ENCODE peak calls at places on chromosome 4, in eight cellular contexts. One of them, this sample, is unnamed.

GRCh38 chr4:8195431-8195830 is 3.7 kb upstream of the SH3TC1 start:
- DNase-seq in fibroblast of the aortic adventitia: no peak
- DNase-seq in left ventricle myocardium inferior: no peak
- DNase-seq in naive thymus-derived CD4-positive, alpha-beta T cell: no peak
- DNase-seq in astrocyte of the spinal cord: no peak
- DNase-seq in H7: no peak
- DNase-seq in uterus: no peak
- DNase-seq in CD4-positive, CD25-positive, alpha-beta regulatory T cell: no peak
- DNase-seq in this sample: no peak

GRCh38 chr4:10095296-10095991 is 21.2 kb downstream of the WDR1 start:
- DNase-seq in fibroblast of the aortic adventitia: no peak
- DNase-seq in left ventricle myocardium inferior: no peak
- DNase-seq in naive thymus-derived CD4-positive, alpha-beta T cell: no peak
- DNase-seq in astrocyte of the spinal cord: no peak
- DNase-seq in H7: no peak
- DNase-seq in uterus: no peak
- DNase-seq in CD4-positive, CD25-positive, alpha-beta regulatory T cell: no peak
- DNase-seq in this sample: no peak

GRCh38 chr4:77193511-77194236 is 36.7 kb downstream of the CCNG2 start:
- DNase-seq in fibroblast of the aortic adventitia: no peak
- DNase-seq in left ventricle myocardium inferior: peak
- DNase-seq in naive thymus-derived CD4-positive, alpha-beta T cell: peak
- DNase-seq in astrocyte of the spinal cord: no peak
- DNase-seq in H7: peak
- DNase-seq in uterus: no peak
- DNase-seq in CD4-positive, CD25-positive, alpha-beta regulatory T cell: peak
- DNase-seq in this sample: no peak

GRCh38 chr4:7420661-7421040 is 14.1 kb downstream of the PSAPL1 start:
- DNase-seq in fibroblast of the aortic adventitia: no peak
- DNase-seq in left ventricle myocardium inferior: peak
- DNase-seq in naive thymus-derived CD4-positive, alpha-beta T cell: no peak
- DNase-seq in astrocyte of the spinal cord: no peak
- DNase-seq in H7: peak
- DNase-seq in uterus: no peak
- DNase-seq in CD4-positive, CD25-positive, alpha-beta regulatory T cell: no peak
- DNase-seq in this sample: no peak

GRCh38 chr4:173211838-173212237 is 43.2 kb downstream of the GALNT7 start:
- DNase-seq in fibroblast of the aortic adventitia: peak
- DNase-seq in left ventricle myocardium inferior: no peak
- DNase-seq in naive thymus-derived CD4-positive, alpha-beta T cell: no peak
- DNase-seq in astrocyte of the spinal cord: peak
- DNase-seq in H7: no peak
- DNase-seq in uterus: no peak
- DNase-seq in CD4-positive, CD25-positive, alpha-beta regulatory T cell: no peak
- DNase-seq in this sample: peak

GRCh38 chr4:83906561-83906960 is 370.7 kb downstream of the GPAT3 start:
- DNase-seq in fibroblast of the aortic adventitia: peak
- DNase-seq in left ventricle myocardium inferior: no peak
- DNase-seq in naive thymus-derived CD4-positive, alpha-beta T cell: no peak
- DNase-seq in astrocyte of the spinal cord: no peak
- DNase-seq in H7: no peak
- DNase-seq in uterus: no peak
- DNase-seq in CD4-positive, CD25-positive, alpha-beta regulatory T cell: no peak
- DNase-seq in this sample: peak

GRCh38 chr4:54316139-54316538 is 87.0 kb downstream of the PDGFRA start:
- DNase-seq in fibroblast of the aortic adventitia: no peak
- DNase-seq in left ventricle myocardium inferior: no peak
- DNase-seq in naive thymus-derived CD4-positive, alpha-beta T cell: no peak
- DNase-seq in astrocyte of the spinal cord: no peak
- DNase-seq in H7: no peak
- DNase-seq in uterus: no peak
- DNase-seq in CD4-positive, CD25-positive, alpha-beta regulatory T cell: no peak
- DNase-seq in this sample: no peak

GRCh38 chr4:31422006-31422405 is 701.8 kb downstream of the PCDH7 start:
- DNase-seq in fibroblast of the aortic adventitia: no peak
- DNase-seq in left ventricle myocardium inferior: no peak
- DNase-seq in naive thymus-derived CD4-positive, alpha-beta T cell: no peak
- DNase-seq in astrocyte of the spinal cord: no peak
- DNase-seq in H7: no peak
- DNase-seq in uterus: no peak
- DNase-seq in CD4-positive, CD25-positive, alpha-beta regulatory T cell: no peak
- DNase-seq in this sample: no peak

GRCh38 chr4:173807347-173807746 is 277.3 kb upstream of the HAND2 start:
- DNase-seq in fibroblast of the aortic adventitia: peak
- DNase-seq in left ventricle myocardium inferior: peak
- DNase-seq in naive thymus-derived CD4-positive, alpha-beta T cell: no peak
- DNase-seq in astrocyte of the spinal cord: no peak
- DNase-seq in H7: no peak
- DNase-seq in uterus: peak
- DNase-seq in CD4-positive, CD25-positive, alpha-beta regulatory T cell: no peak
- DNase-seq in this sample: peak

GRCh38 chr4:138439143-138439581 is 197.0 kb upstream of the SLC7A11 start:
- DNase-seq in fibroblast of the aortic adventitia: peak
- DNase-seq in left ventricle myocardium inferior: no peak
- DNase-seq in naive thymus-derived CD4-positive, alpha-beta T cell: no peak
- DNase-seq in astrocyte of the spinal cord: peak
- DNase-seq in H7: no peak
- DNase-seq in uterus: no peak
- DNase-seq in CD4-positive, CD25-positive, alpha-beta regulatory T cell: no peak
- DNase-seq in this sample: peak

GRCh38 chr4:46993075-46994006 is at the start of gene GABRA4:
- DNase-seq in fibroblast of the aortic adventitia: no peak
- DNase-seq in left ventricle myocardium inferior: no peak
- DNase-seq in naive thymus-derived CD4-positive, alpha-beta T cell: no peak
- DNase-seq in astrocyte of the spinal cord: peak
- DNase-seq in H7: peak
- DNase-seq in uterus: no peak
- DNase-seq in CD4-positive, CD25-positive, alpha-beta regulatory T cell: no peak
- DNase-seq in this sample: peak

GRCh38 chr4:174190832-174191500 is 92.5 kb downstream of the FBXO8 start:
- DNase-seq in fibroblast of the aortic adventitia: no peak
- DNase-seq in left ventricle myocardium inferior: no peak
- DNase-seq in naive thymus-derived CD4-positive, alpha-beta T cell: no peak
- DNase-seq in astrocyte of the spinal cord: no peak
- DNase-seq in H7: no peak
- DNase-seq in uterus: no peak
- DNase-seq in CD4-positive, CD25-positive, alpha-beta regulatory T cell: no peak
- DNase-seq in this sample: no peak

GRCh38 chr4:100519205-100519604 is 1.4 kb upstream of the EMCN start:
- DNase-seq in fibroblast of the aortic adventitia: no peak
- DNase-seq in left ventricle myocardium inferior: no peak
- DNase-seq in naive thymus-derived CD4-positive, alpha-beta T cell: no peak
- DNase-seq in astrocyte of the spinal cord: no peak
- DNase-seq in H7: no peak
- DNase-seq in uterus: no peak
- DNase-seq in CD4-positive, CD25-positive, alpha-beta regulatory T cell: no peak
- DNase-seq in this sample: peak

GRCh38 chr4:100516225-100516624 is 1.6 kb downstream of the EMCN start:
- DNase-seq in fibroblast of the aortic adventitia: no peak
- DNase-seq in left ventricle myocardium inferior: no peak
- DNase-seq in naive thymus-derived CD4-positive, alpha-beta T cell: no peak
- DNase-seq in astrocyte of the spinal cord: no peak
- DNase-seq in H7: no peak
- DNase-seq in uterus: no peak
- DNase-seq in CD4-positive, CD25-positive, alpha-beta regulatory T cell: no peak
- DNase-seq in this sample: no peak

GRCh38 chr4:100511906-100512305 is 5.9 kb downstream of the EMCN start:
- DNase-seq in fibroblast of the aortic adventitia: no peak
- DNase-seq in left ventricle myocardium inferior: no peak
- DNase-seq in naive thymus-derived CD4-positive, alpha-beta T cell: no peak
- DNase-seq in astrocyte of the spinal cord: no peak
- DNase-seq in H7: no peak
- DNase-seq in uterus: no peak
- DNase-seq in CD4-positive, CD25-positive, alpha-beta regulatory T cell: no peak
- DNase-seq in this sample: no peak

DNA sequence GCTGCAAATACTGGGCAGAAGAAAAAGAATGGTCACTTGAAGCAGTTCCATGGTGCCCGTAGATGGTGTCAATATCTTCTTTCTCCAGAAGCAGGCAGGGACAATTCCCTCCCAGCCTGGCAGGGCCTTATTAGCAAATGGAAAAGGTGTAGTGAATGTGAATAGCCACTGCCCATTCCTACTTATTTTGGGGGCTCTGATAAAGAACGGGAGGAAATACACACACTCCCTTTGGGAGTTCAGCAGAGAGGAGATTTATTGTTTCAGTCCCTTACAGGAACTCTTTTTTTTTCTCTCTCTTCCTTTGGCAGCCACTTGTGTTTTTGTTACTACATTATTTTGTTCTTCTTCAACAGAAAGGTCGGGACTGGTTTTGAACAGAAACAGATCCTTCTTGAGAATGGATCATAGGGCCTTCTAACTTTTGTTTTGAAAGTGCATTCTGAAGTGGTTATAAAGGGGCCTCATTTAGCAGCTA is at the start of gene EMCN:
- DNase-seq in fibroblast of the aortic adventitia: peak
- DNase-seq in left ventricle myocardium inferior: no peak
- DNase-seq in naive thymus-derived CD4-positive, alpha-beta T cell: no peak
- DNase-seq in astrocyte of the spinal cord: peak
- DNase-seq in H7: no peak
- DNase-seq in uterus: peak
- DNase-seq in CD4-positive, CD25-positive, alpha-beta regulatory T cell: no peak
- DNase-seq in this sample: peak
- H3K4me3 ChIP-seq in fibroblast of the aortic adventitia: peak
- H3K4me3 ChIP-seq in left ventricle myocardium inferior: peak
- H3K4me3 ChIP-seq in naive thymus-derived CD4-positive, alpha-beta T cell: no peak
- H3K4me3 ChIP-seq in astrocyte of the spinal cord: peak
- H3K4me3 ChIP-seq in H7: no peak
- H3K4me3 ChIP-seq in uterus: peak
- H3K4me3 ChIP-seq in CD4-positive, CD25-positive, alpha-beta regulatory T cell: no peak
- H3K4me3 ChIP-seq in this sample: no peak

GRCh38 chr4:158202475-158202874 is 7.8 kb upstream of the TMEM144 start:
- DNase-seq in fibroblast of the aortic adventitia: no peak
- DNase-seq in left ventricle myocardium inferior: no peak
- DNase-seq in naive thymus-derived CD4-positive, alpha-beta T cell: no peak
- DNase-seq in astrocyte of the spinal cord: no peak
- DNase-seq in H7: no peak
- DNase-seq in uterus: no peak
- DNase-seq in CD4-positive, CD25-positive, alpha-beta regulatory T cell: no peak
- DNase-seq in this sample: no peak
- H3K4me3 ChIP-seq in fibroblast of the aortic adventitia: no peak
- H3K4me3 ChIP-seq in left ventricle myocardium inferior: no peak
- H3K4me3 ChIP-seq in naive thymus-derived CD4-positive, alpha-beta T cell: no peak
- H3K4me3 ChIP-seq in astrocyte of the spinal cord: no peak
- H3K4me3 ChIP-seq in H7: no peak
- H3K4me3 ChIP-seq in uterus: no peak
- H3K4me3 ChIP-seq in CD4-positive, CD25-positive, alpha-beta regulatory T cell: no peak
- H3K4me3 ChIP-seq in this sample: no peak

DNA sequence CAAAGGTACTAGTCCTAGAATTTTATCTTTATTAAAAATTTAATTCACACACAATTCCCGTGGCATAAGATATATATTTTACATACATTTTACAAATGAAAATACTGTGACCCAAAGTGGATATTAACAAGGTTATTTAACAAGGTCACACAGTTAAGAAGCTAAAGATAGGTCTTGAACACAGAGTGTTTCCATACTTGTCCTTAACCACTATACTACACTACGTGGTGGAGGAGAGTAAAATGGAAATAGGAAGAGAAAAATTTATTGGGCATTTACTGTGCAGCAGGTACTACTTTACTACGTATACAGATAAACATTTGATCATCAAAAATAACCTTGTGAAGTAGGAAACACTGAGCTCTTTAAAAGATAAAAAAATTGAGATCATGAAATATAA is 14.8 kb downstream of the TECRL start:
- DNase-seq in fibroblast of the aortic adventitia: no peak
- DNase-seq in left ventricle myocardium inferior: no peak
- DNase-seq in naive thymus-derived CD4-positive, alpha-beta T cell: no peak
- DNase-seq in astrocyte of the spinal cord: no peak
- DNase-seq in H7: no peak
- DNase-seq in uterus: no peak
- DNase-seq in CD4-positive, CD25-positive, alpha-beta regulatory T cell: no peak
- DNase-seq in this sample: no peak
- H3K4me3 ChIP-seq in fibroblast of the aortic adventitia: no peak
- H3K4me3 ChIP-seq in left ventricle myocardium inferior: peak
- H3K4me3 ChIP-seq in naive thymus-derived CD4-positive, alpha-beta T cell: no peak
- H3K4me3 ChIP-seq in astrocyte of the spinal cord: no peak
- H3K4me3 ChIP-seq in H7: no peak
- H3K4me3 ChIP-seq in uterus: no peak
- H3K4me3 ChIP-seq in CD4-positive, CD25-positive, alpha-beta regulatory T cell: no peak
- H3K4me3 ChIP-seq in this sample: no peak

GRCh38 chr4:98891533-98892337 is 37.2 kb downstream of the EIF4E start:
- DNase-seq in fibroblast of the aortic adventitia: no peak
- DNase-seq in left ventricle myocardium inferior: no peak
- DNase-seq in naive thymus-derived CD4-positive, alpha-beta T cell: no peak
- DNase-seq in astrocyte of the spinal cord: no peak
- DNase-seq in H7: no peak
- DNase-seq in uterus: no peak
- DNase-seq in CD4-positive, CD25-positive, alpha-beta regulatory T cell: no peak
- DNase-seq in this sample: no peak
- H3K4me3 ChIP-seq in fibroblast of the aortic adventitia: no peak
- H3K4me3 ChIP-seq in left ventricle myocardium inferior: no peak
- H3K4me3 ChIP-seq in naive thymus-derived CD4-positive, alpha-beta T cell: no peak
- H3K4me3 ChIP-seq in astrocyte of the spinal cord: no peak
- H3K4me3 ChIP-seq in H7: no peak
- H3K4me3 ChIP-seq in uterus: no peak
- H3K4me3 ChIP-seq in CD4-positive, CD25-positive, alpha-beta regulatory T cell: no peak
- H3K4me3 ChIP-seq in this sample: no peak

GRCh38 chr4:124943145-124943889 is 230.8 kb upstream of the ANKRD50 start:
- DNase-seq in fibroblast of the aortic adventitia: peak
- DNase-seq in left ventricle myocardium inferior: no peak
- DNase-seq in naive thymus-derived CD4-positive, alpha-beta T cell: no peak
- DNase-seq in astrocyte of the spinal cord: peak
- DNase-seq in H7: no peak
- DNase-seq in uterus: no peak
- DNase-seq in CD4-positive, CD25-positive, alpha-beta regulatory T cell: no peak
- DNase-seq in this sample: peak
- H3K4me3 ChIP-seq in fibroblast of the aortic adventitia: no peak
- H3K4me3 ChIP-seq in left ventricle myocardium inferior: no peak
- H3K4me3 ChIP-seq in naive thymus-derived CD4-positive, alpha-beta T cell: no peak
- H3K4me3 ChIP-seq in astrocyte of the spinal cord: no peak
- H3K4me3 ChIP-seq in H7: no peak
- H3K4me3 ChIP-seq in uterus: no peak
- H3K4me3 ChIP-seq in CD4-positive, CD25-positive, alpha-beta regulatory T cell: no peak
- H3K4me3 ChIP-seq in this sample: no peak

GRCh38 chr4:80452055-80452454 is 116.5 kb downstream of the CFAP299 start:
- DNase-seq in fibroblast of the aortic adventitia: no peak
- DNase-seq in left ventricle myocardium inferior: no peak
- DNase-seq in naive thymus-derived CD4-positive, alpha-beta T cell: no peak
- DNase-seq in astrocyte of the spinal cord: no peak
- DNase-seq in H7: no peak
- DNase-seq in uterus: no peak
- DNase-seq in CD4-positive, CD25-positive, alpha-beta regulatory T cell: no peak
- DNase-seq in this sample: no peak

GRCh38 chr4:80454040-80454439 is 118.5 kb downstream of the CFAP299 start:
- DNase-seq in fibroblast of the aortic adventitia: peak
- DNase-seq in left ventricle myocardium inferior: no peak
- DNase-seq in naive thymus-derived CD4-positive, alpha-beta T cell: no peak
- DNase-seq in astrocyte of the spinal cord: no peak
- DNase-seq in H7: no peak
- DNase-seq in uterus: no peak
- DNase-seq in CD4-positive, CD25-positive, alpha-beta regulatory T cell: no peak
- DNase-seq in this sample: no peak

GRCh38 chr4:80452768-80453167 is 117.2 kb downstream of the CFAP299 start:
- DNase-seq in fibroblast of the aortic adventitia: no peak
- DNase-seq in left ventricle myocardium inferior: no peak
- DNase-seq in naive thymus-derived CD4-positive, alpha-beta T cell: no peak
- DNase-seq in astrocyte of the spinal cord: no peak
- DNase-seq in H7: no peak
- DNase-seq in uterus: no peak
- DNase-seq in CD4-positive, CD25-positive, alpha-beta regulatory T cell: no peak
- DNase-seq in this sample: no peak

GRCh38 chr4:80459918-80460473 is 124.5 kb downstream of the CFAP299 start:
- DNase-seq in fibroblast of the aortic adventitia: no peak
- DNase-seq in left ventricle myocardium inferior: no peak
- DNase-seq in naive thymus-derived CD4-positive, alpha-beta T cell: peak
- DNase-seq in astrocyte of the spinal cord: no peak
- DNase-seq in H7: no peak
- DNase-seq in uterus: no peak
- DNase-seq in CD4-positive, CD25-positive, alpha-beta regulatory T cell: no peak
- DNase-seq in this sample: no peak

GRCh38 chr4:80454561-80454960 is 119.0 kb downstream of the CFAP299 start:
- DNase-seq in fibroblast of the aortic adventitia: no peak
- DNase-seq in left ventricle myocardium inferior: no peak
- DNase-seq in naive thymus-derived CD4-positive, alpha-beta T cell: no peak
- DNase-seq in astrocyte of the spinal cord: no peak
- DNase-seq in H7: peak
- DNase-seq in uterus: no peak
- DNase-seq in CD4-positive, CD25-positive, alpha-beta regulatory T cell: no peak
- DNase-seq in this sample: no peak
- H3K4me3 ChIP-seq in fibroblast of the aortic adventitia: no peak
- H3K4me3 ChIP-seq in left ventricle myocardium inferior: no peak
- H3K4me3 ChIP-seq in naive thymus-derived CD4-positive, alpha-beta T cell: no peak
- H3K4me3 ChIP-seq in astrocyte of the spinal cord: no peak
- H3K4me3 ChIP-seq in H7: no peak
- H3K4me3 ChIP-seq in uterus: no peak
- H3K4me3 ChIP-seq in CD4-positive, CD25-positive, alpha-beta regulatory T cell: no peak
- H3K4me3 ChIP-seq in this sample: no peak

This sample was measured in cardiac fibroblast.